ENCODE peak calls at places on chromosome 14, in five cellular contexts. D is coronary artery, O is type B pancreatic cell, L is astrocyte, Y is kidney epithelial cell. V is an unnamed sample.

GRCh38 chr14:40599726-40600125 is 1007.0 kb upstream of the LRFN5 start:
- DNase-seq in D (no peak), O (no peak), L (no peak), Y (no peak), V (no peak)

GRCh38 chr14:44961151-44961729 is 507 bp downstream of the KLHL28 start:
- DNase-seq in D (peak), O (no peak), L (peak), Y (no peak), V (no peak)

GRCh38 chr14:65349100-65349499 is 63.4 kb upstream of the FUT8 start:
- DNase-seq in D (no peak), O (no peak), L (no peak), Y (no peak), V (no peak)

GRCh38 chr14:105840266-105841021 is 314.1 kb downstream of the TMEM121 start:
- DNase-seq in D (peak), O (no peak), L (no peak), Y (no peak), V (peak)

GRCh38 chr14:21496453-21496852 is 14.7 kb downstream of the METTL3 start:
- DNase-seq in D (no peak), O (no peak), L (no peak), Y (no peak), V (no peak)

GRCh38 chr14:49860988-49861387 is 8.4 kb upstream of the NEMF start:
- DNase-seq in D (no peak), O (no peak), L (no peak), Y (no peak), V (no peak)

GRCh38 chr14:101176535-101177205 is 273.1 kb upstream of the RTL1 start:
- DNase-seq in D (peak), O (no peak), L (no peak), Y (no peak), V (peak)

GRCh38 chr14:88346048-88346639 is 23.1 kb upstream of the KCNK10 start:
- DNase-seq in D (no peak), O (no peak), L (no peak), Y (no peak), V (no peak)

GRCh38 chr14:67319142-67319541 is 40.5 kb downstream of the ATP6V1D start:
- DNase-seq in D (no peak), O (no peak), L (peak), Y (no peak), V (no peak)

GRCh38 chr14:30601579-30601916 is 20.6 kb upstream of the SCFD1 start:
- DNase-seq in D (no peak), O (no peak), L (no peak), Y (no peak), V (no peak)

GRCh38 chr14:77547512-77547911 is 48.9 kb upstream of the ISM2 start:
- DNase-seq in D (no peak), O (no peak), L (no peak), Y (no peak), V (no peak)
- TF ChIP-seq CTCF in D (no peak), O (peak), L (no peak), Y (no peak), V (peak)

DNA sequence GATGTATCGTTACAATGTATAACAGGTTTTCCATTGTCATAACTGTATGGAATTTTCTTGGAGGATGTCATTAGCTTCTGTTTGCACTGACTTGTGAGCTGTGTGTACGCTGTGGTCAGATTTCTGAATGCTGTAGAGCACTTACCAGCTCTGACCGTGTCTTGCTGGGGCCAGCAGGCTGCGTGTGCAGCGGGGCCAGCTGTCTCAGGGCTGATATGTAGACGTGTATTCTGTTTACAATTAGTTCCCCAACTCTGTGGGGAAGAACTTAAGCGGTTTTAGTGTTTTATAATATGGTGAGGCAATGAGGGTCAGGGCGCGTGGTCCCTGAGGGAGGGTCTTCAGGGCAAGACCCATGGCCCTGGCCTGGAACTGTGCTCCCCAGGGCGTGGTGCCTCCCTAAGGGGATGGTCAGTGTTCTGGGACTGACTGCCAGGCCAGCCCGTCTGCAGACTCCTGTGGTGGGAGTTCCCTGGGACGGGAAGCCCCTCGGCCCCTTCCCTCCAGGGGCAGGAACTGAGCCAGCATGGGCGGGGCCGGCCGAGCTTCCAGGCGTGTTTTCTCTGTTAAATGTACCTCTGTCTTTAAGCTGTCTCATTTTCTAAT is 18.7 kb downstream of the XRCC3 start:
- DNase-seq in D (no peak), O (no peak), L (peak), Y (no peak), V (peak)
- TF ChIP-seq CTCF in D (no peak), O (no peak), L (no peak), Y (no peak), V (no peak)

DNA sequence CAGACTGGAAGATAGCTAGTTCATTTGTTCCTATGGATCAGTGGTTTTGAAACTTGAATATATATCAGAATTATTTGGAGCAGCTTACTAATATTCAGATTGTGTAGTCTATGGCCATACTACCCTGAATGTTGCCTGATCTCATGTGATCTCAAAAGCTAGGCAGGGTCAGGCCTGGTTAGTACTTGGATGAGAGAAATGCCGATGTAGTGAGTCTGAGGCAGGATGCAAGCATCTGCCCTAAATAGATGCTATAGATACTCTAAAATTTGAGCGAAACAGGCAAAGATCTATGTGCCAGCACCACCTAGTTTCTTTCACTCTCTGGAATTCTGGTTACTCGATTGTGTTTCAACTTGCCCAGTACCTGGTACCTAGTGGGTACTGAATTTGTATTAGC is 40.9 kb downstream of the FRMD6 start:
- DNase-seq in D (no peak), O (no peak), L (no peak), Y (no peak), V (no peak)
- TF ChIP-seq CTCF in D (no peak), O (no peak), L (no peak), Y (no peak), V (no peak)

DNA sequence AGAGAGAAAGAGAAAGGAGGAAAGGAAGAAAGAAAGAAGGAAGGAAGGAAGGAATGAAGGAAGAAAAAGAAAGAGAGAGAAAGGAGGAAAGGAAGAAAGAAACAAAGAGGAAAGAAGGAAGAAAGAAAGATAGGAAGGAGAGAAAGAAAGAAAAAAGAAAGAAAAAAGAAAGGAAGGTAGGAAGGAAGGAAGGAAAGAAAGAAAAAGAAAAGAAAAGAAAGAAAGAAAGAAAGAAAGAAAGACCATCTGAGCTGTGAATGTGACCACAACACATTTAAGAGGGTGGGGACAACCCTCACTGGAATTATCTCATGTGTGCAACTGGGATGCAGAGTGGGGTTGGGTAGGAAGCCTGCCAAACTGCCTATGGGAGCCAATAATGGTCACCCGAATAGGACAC is 36.0 kb upstream of the BATF start:
- DNase-seq in D (peak), O (no peak), L (no peak), Y (no peak), V (no peak)
- TF ChIP-seq CTCF in D (no peak), O (no peak), L (no peak), Y (no peak), V (no peak)

GRCh38 chr14:106874365-106874764 is 1348.0 kb downstream of the TMEM121 start:
- DNase-seq in D (no peak), O (no peak), L (no peak), Y (no peak), V (no peak)

GRCh38 chr14:106876711-106877110 is 1350.3 kb downstream of the TMEM121 start:
- DNase-seq in D (no peak), O (no peak), L (no peak), Y (no peak), V (no peak)

GRCh38 chr14:106872619-106873446 is 1346.5 kb downstream of the TMEM121 start:
- DNase-seq in D (no peak), O (no peak), L (no peak), Y (no peak), V (peak)

GRCh38 chr14:106877527-106877926 is 1351.1 kb downstream of the TMEM121 start:
- DNase-seq in D (no peak), O (no peak), L (no peak), Y (peak), V (no peak)

GRCh38 chr14:106875503-106875902 is 1349.1 kb downstream of the TMEM121 start:
- DNase-seq in D (no peak), O (no peak), L (no peak), Y (no peak), V (no peak)
- TF ChIP-seq CTCF in D (no peak), O (no peak), L (no peak), Y (peak), V (no peak)

GRCh38 chr14:92600318-92601053 is 86.9 kb downstream of the RIN3 start:
- DNase-seq in D (no peak), O (no peak), L (peak), Y (no peak), V (no peak)
- TF ChIP-seq CTCF in D (no peak), O (no peak), L (no peak), Y (peak), V (no peak)

GRCh38 chr14:63432228-63432627 is 110.9 kb downstream of the PPP2R5E start:
- DNase-seq in D (no peak), O (no peak), L (no peak), Y (no peak), V (no peak)
- TF ChIP-seq CTCF in D (no peak), O (no peak), L (no peak), Y (no peak), V (no peak)